ENCODE peak calls at places on chromosomes 3 and 15, in nine cellular contexts. Z, F, S, V, Y, G, W, H and P are unnamed samples.

GRCh38 chr3:134517796-134518195 is 31.9 kb downstream of the CEP63 start:
- DNase-seq in Z (peak), F (no peak), S (no peak), V (no peak), Y (no peak), G (no peak), W (no peak), H (no peak), P (no peak)

GRCh38 chr15:42457445-42458442 is 33.2 kb downstream of the ZNF106 start:
- DNase-seq in Z (peak), F (peak), S (no peak), V (no peak), Y (no peak), G (no peak), W (peak), H (no peak), P (no peak)

GRCh38 chr15:75725021-75725718 is 12.5 kb upstream of the CSPG4 start:
- DNase-seq in Z (no peak), F (no peak), S (no peak), V (no peak), Y (no peak), G (no peak), W (no peak), H (no peak), P (no peak)

GRCh38 chr15:99343836-99344551 is 92.7 kb downstream of the LRRC28 start:
- DNase-seq in Z (no peak), F (peak), S (peak), V (no peak), Y (no peak), G (peak), W (peak), H (peak), P (peak)

GRCh38 chr15:63370764-63371163 is 10.9 kb downstream of the CA12 start:
- DNase-seq in Z (no peak), F (no peak), S (no peak), V (no peak), Y (no peak), G (peak), W (no peak), H (no peak), P (no peak)

GRCh38 chr3:158731938-158732855 is at the start of gene RARRES1:
- DNase-seq in Z (peak), F (peak), S (peak), V (no peak), Y (peak), G (no peak), W (no peak), H (peak), P (no peak)

GRCh38 chr3:129461022-129461421 is 21.0 kb downstream of the IFT122 start:
- DNase-seq in Z (peak), F (no peak), S (no peak), V (no peak), Y (no peak), G (no peak), W (no peak), H (no peak), P (peak)

GRCh38 chr3:191263850-191264249 is 64.8 kb downstream of the OSTN start:
- DNase-seq in Z (no peak), F (no peak), S (no peak), V (no peak), Y (no peak), G (no peak), W (no peak), H (no peak), P (no peak)

GRCh38 chr3:130892759-130893239 is 1.1 kb upstream of the ATP2C1 start:
- DNase-seq in Z (peak), F (peak), S (peak), V (no peak), Y (peak), G (peak), W (peak), H (peak), P (peak)

GRCh38 chr3:31610700-31611275 is 78.1 kb downstream of the STT3B start:
- DNase-seq in Z (peak), F (peak), S (no peak), V (no peak), Y (no peak), G (no peak), W (peak), H (no peak), P (no peak)

GRCh38 chr15:83207622-83208356 is at the start of gene HDGFL3:
- DNase-seq in Z (peak), F (peak), S (no peak), V (no peak), Y (peak), G (peak), W (peak), H (no peak), P (peak)

GRCh38 chr3:197329382-197329781 is 31.0 kb upstream of the DLG1 start:
- DNase-seq in Z (no peak), F (peak), S (no peak), V (no peak), Y (no peak), G (no peak), W (no peak), H (no peak), P (no peak)

GRCh38 chr3:4416961-4417360 is 50.1 kb downstream of the SUMF1 start:
- DNase-seq in Z (peak), F (no peak), S (no peak), V (no peak), Y (no peak), G (no peak), W (no peak), H (no peak), P (peak)

GRCh38 chr3:10524270-10524669 is 18.9 kb upstream of the ATP2B2 start:
- DNase-seq in Z (no peak), F (no peak), S (no peak), V (no peak), Y (no peak), G (no peak), W (no peak), H (no peak), P (no peak)

GRCh38 chr3:138686771-138687221 is 78.2 kb downstream of the FAIM start:
- DNase-seq in Z (peak), F (no peak), S (no peak), V (no peak), Y (no peak), G (no peak), W (peak), H (no peak), P (peak)

GRCh38 chr15:96340348-96340610 is 9.8 kb downstream of the NR2F2 start:
- DNase-seq in Z (no peak), F (no peak), S (no peak), V (no peak), Y (no peak), G (no peak), W (no peak), H (no peak), P (no peak)

GRCh38 chr15:92361321-92362090 is 32.2 kb upstream of the ST8SIA2 start:
- DNase-seq in Z (no peak), F (no peak), S (no peak), V (no peak), Y (no peak), G (no peak), W (no peak), H (no peak), P (no peak)

GRCh38 chr3:264394-265156 is 68.0 kb downstream of the CHL1 start:
- DNase-seq in Z (no peak), F (no peak), S (no peak), V (no peak), Y (no peak), G (peak), W (no peak), H (no peak), P (peak)

GRCh38 chr15:34085746-34086145 is 15.9 kb downstream of the EMC7 start:
- DNase-seq in Z (peak), F (no peak), S (no peak), V (no peak), Y (no peak), G (no peak), W (no peak), H (no peak), P (peak)

GRCh38 chr3:70982700-70983140 is 600.8 kb downstream of the FOXP1 start:
- DNase-seq in Z (peak), F (no peak), S (no peak), V (no peak), Y (no peak), G (no peak), W (no peak), H (no peak), P (peak)

GRCh38 chr3:14261229-14261628 is 82.6 kb downstream of the LSM3 start:
- DNase-seq in Z (peak), F (peak), S (peak), V (peak), Y (peak), G (peak), W (peak), H (peak), P (peak)

GRCh38 chr3:46716461-46717441 is 918 bp downstream of the PRSS50 start:
- DNase-seq in Z (no peak), F (peak), S (peak), V (no peak), Y (no peak), G (no peak), W (no peak), H (no peak), P (no peak)

GRCh38 chr15:46956456-46956855 is 760.8 kb upstream of the SEMA6D start:
- DNase-seq in Z (no peak), F (peak), S (no peak), V (no peak), Y (no peak), G (no peak), W (no peak), H (no peak), P (no peak)

GRCh38 chr3:98188553-98188952 is 22.1 kb downstream of the OR5H15 start:
- DNase-seq in Z (peak), F (no peak), S (no peak), V (no peak), Y (no peak), G (no peak), W (peak), H (no peak), P (peak)

GRCh38 chr3:14605070-14605469 is 46.5 kb upstream of the CCDC174 start:
- DNase-seq in Z (no peak), F (no peak), S (no peak), V (no peak), Y (no peak), G (no peak), W (no peak), H (no peak), P (peak)